ENCODE peak calls at places on chromosomes 2 and 18, in nine cellular contexts. One of them, this sample, is unnamed.

GRCh38 chr2:68838641-68839040 is 32.6 kb downstream of the BMP10 start:
- DNase-seq in A549: no peak
- DNase-seq in stomach: no peak
- DNase-seq in HCT116: no peak
- DNase-seq in esophagus muscularis mucosa: no peak
- DNase-seq in IMR-90: no peak
- DNase-seq in uterus: no peak
- DNase-seq in tibial nerve: no peak
- DNase-seq in adrenal gland: no peak
- DNase-seq in this sample: no peak

GRCh38 chr2:168912466-168913170 is 11.5 kb downstream of the G6PC2 start:
- DNase-seq in A549: no peak
- DNase-seq in stomach: peak; percentile 29
- DNase-seq in HCT116: no peak
- DNase-seq in esophagus muscularis mucosa: no peak
- DNase-seq in IMR-90: peak; percentile 4
- DNase-seq in uterus: peak; percentile 37
- DNase-seq in tibial nerve: no peak
- DNase-seq in adrenal gland: peak; percentile 57
- DNase-seq in this sample: no peak

GRCh38 chr2:57849843-57850242 is 196.8 kb upstream of the VRK2 start:
- DNase-seq in A549: no peak
- DNase-seq in stomach: no peak
- DNase-seq in HCT116: no peak
- DNase-seq in esophagus muscularis mucosa: no peak
- DNase-seq in IMR-90: no peak
- DNase-seq in uterus: no peak
- DNase-seq in tibial nerve: no peak
- DNase-seq in adrenal gland: no peak
- DNase-seq in this sample: no peak

GRCh38 chr18:25086876-25087275 is 265.1 kb downstream of the ZNF521 start:
- DNase-seq in A549: no peak
- DNase-seq in stomach: no peak
- DNase-seq in HCT116: no peak
- DNase-seq in esophagus muscularis mucosa: no peak
- DNase-seq in IMR-90: no peak
- DNase-seq in uterus: no peak
- DNase-seq in tibial nerve: no peak
- DNase-seq in adrenal gland: no peak
- DNase-seq in this sample: no peak

GRCh38 chr18:55833543-55833942 is 245.6 kb upstream of the TCF4 start:
- DNase-seq in A549: peak; percentile 61
- DNase-seq in stomach: no peak
- DNase-seq in HCT116: no peak
- DNase-seq in esophagus muscularis mucosa: no peak
- DNase-seq in IMR-90: peak; percentile 99
- DNase-seq in uterus: no peak
- DNase-seq in tibial nerve: no peak
- DNase-seq in adrenal gland: no peak
- DNase-seq in this sample: no peak

GRCh38 chr2:1749750-1750149 is 5.4 kb upstream of the PXDN start:
- DNase-seq in A549: no peak
- DNase-seq in stomach: peak; percentile 23
- DNase-seq in HCT116: no peak
- DNase-seq in esophagus muscularis mucosa: no peak
- DNase-seq in IMR-90: no peak
- DNase-seq in uterus: no peak
- DNase-seq in tibial nerve: no peak
- DNase-seq in adrenal gland: peak; percentile 46
- DNase-seq in this sample: no peak

GRCh38 chr2:135825131-135825854 is 11.7 kb downstream of the LCT start:
- DNase-seq in A549: no peak
- DNase-seq in stomach: no peak
- DNase-seq in HCT116: no peak
- DNase-seq in esophagus muscularis mucosa: no peak
- DNase-seq in IMR-90: no peak
- DNase-seq in uterus: no peak
- DNase-seq in tibial nerve: no peak
- DNase-seq in adrenal gland: peak; percentile 15
- DNase-seq in this sample: no peak

GRCh38 chr2:105398522-105399206 is at the start of gene FHL2:
- DNase-seq in A549: peak; percentile 62
- DNase-seq in stomach: peak; percentile 73
- DNase-seq in HCT116: peak; percentile 48
- DNase-seq in esophagus muscularis mucosa: no peak
- DNase-seq in IMR-90: peak; percentile 80
- DNase-seq in uterus: peak; percentile 80
- DNase-seq in tibial nerve: peak; percentile 37
- DNase-seq in adrenal gland: peak; percentile 77
- DNase-seq in this sample: no peak

GRCh38 chr2:195382186-195382585 is 274.8 kb upstream of the SLC39A10 start:
- DNase-seq in A549: no peak
- DNase-seq in stomach: no peak
- DNase-seq in HCT116: no peak
- DNase-seq in esophagus muscularis mucosa: no peak
- DNase-seq in IMR-90: no peak
- DNase-seq in uterus: no peak
- DNase-seq in tibial nerve: no peak
- DNase-seq in adrenal gland: no peak
- DNase-seq in this sample: no peak

GRCh38 chr2:240169486-240170353 is 29.3 kb upstream of the OTOS start:
- DNase-seq in A549: no peak
- DNase-seq in stomach: no peak
- DNase-seq in HCT116: no peak
- DNase-seq in esophagus muscularis mucosa: no peak
- DNase-seq in IMR-90: no peak
- DNase-seq in uterus: no peak
- DNase-seq in tibial nerve: no peak
- DNase-seq in adrenal gland: no peak
- DNase-seq in this sample: no peak

GRCh38 chr2:96427917-96428316 is 77.2 kb downstream of the NEURL3 start:
- DNase-seq in A549: peak; percentile 57
- DNase-seq in stomach: no peak
- DNase-seq in HCT116: peak; percentile 90
- DNase-seq in esophagus muscularis mucosa: no peak
- DNase-seq in IMR-90: peak; percentile 70
- DNase-seq in uterus: no peak
- DNase-seq in tibial nerve: no peak
- DNase-seq in adrenal gland: no peak
- DNase-seq in this sample: no peak

DNA sequence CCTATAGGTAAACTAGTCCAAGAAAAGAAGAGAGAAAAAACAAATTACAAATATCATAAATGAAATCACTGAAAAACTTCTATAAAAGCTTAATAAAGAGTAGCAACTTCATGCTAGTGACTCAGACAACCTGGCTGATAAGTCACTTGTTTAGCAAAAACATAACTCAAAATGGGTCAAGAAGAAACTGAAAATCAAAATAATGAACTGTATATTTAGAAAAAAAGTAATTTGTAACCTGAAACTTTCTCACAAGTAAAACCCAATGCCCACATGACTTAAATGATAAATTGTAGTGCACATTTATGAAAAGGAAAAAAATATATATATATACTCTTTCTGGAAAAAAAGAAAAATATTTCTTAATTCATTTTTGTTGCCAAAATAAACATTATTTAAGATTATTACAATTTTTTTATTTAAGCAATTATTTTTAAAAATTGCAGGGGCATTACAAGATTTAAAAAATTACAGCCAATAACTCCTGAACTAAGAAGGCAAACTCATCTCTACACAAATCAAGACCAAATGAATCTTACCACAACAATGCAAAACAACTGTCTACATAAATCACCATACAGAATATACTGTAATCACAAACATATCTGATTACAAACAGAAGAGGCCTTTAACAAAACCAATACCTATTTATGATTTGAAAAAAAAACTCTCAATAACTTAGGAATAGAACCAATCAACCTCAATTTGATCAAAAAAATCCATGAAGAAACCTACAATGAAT is 406.3 kb downstream of the CDH7 start:
- DNase-seq in A549: no peak
- DNase-seq in stomach: no peak
- DNase-seq in HCT116: no peak
- DNase-seq in esophagus muscularis mucosa: no peak
- DNase-seq in IMR-90: no peak
- DNase-seq in uterus: no peak
- DNase-seq in tibial nerve: no peak
- DNase-seq in adrenal gland: no peak
- DNase-seq in this sample: no peak
- H3K27ac ChIP-seq in A549: no peak overlapping the region
- H3K27ac ChIP-seq in stomach: no peak overlapping the region
- H3K27ac ChIP-seq in HCT116: no peak overlapping the region
- H3K27ac ChIP-seq in esophagus muscularis mucosa: no peak overlapping the region
- H3K27ac ChIP-seq in IMR-90: no peak overlapping the region
- H3K27ac ChIP-seq in uterus: no peak overlapping the region
- H3K27ac ChIP-seq in tibial nerve: no peak overlapping the region
- H3K27ac ChIP-seq in adrenal gland: no peak overlapping the region
- H3K27ac ChIP-seq in this sample: no peak overlapping the region

GRCh38 chr2:160408205-160408561 is 85.4 kb downstream of the RBMS1 start:
- DNase-seq in A549: no peak
- DNase-seq in stomach: no peak
- DNase-seq in HCT116: no peak
- DNase-seq in esophagus muscularis mucosa: no peak
- DNase-seq in IMR-90: no peak
- DNase-seq in uterus: no peak
- DNase-seq in tibial nerve: no peak
- DNase-seq in adrenal gland: no peak
- DNase-seq in this sample: no peak

GRCh38 chr2:160407393-160408204 is 86.0 kb downstream of the RBMS1 start:
- DNase-seq in A549: peak; percentile 38
- DNase-seq in stomach: peak; percentile 53
- DNase-seq in HCT116: no peak
- DNase-seq in esophagus muscularis mucosa: no peak
- DNase-seq in IMR-90: peak; percentile 54
- DNase-seq in uterus: peak; percentile 72
- DNase-seq in tibial nerve: no peak
- DNase-seq in adrenal gland: peak; percentile 66
- DNase-seq in this sample: no peak

GRCh38 chr2:160405077-160405865 is 88.3 kb downstream of the RBMS1 start:
- DNase-seq in A549: no peak
- DNase-seq in stomach: no peak
- DNase-seq in HCT116: no peak
- DNase-seq in esophagus muscularis mucosa: no peak
- DNase-seq in IMR-90: no peak
- DNase-seq in uterus: no peak
- DNase-seq in tibial nerve: no peak
- DNase-seq in adrenal gland: no peak
- DNase-seq in this sample: no peak

GRCh38 chr2:160408575-160409291 is 84.9 kb downstream of the RBMS1 start:
- DNase-seq in A549: no peak
- DNase-seq in stomach: no peak
- DNase-seq in HCT116: no peak
- DNase-seq in esophagus muscularis mucosa: no peak
- DNase-seq in IMR-90: no peak
- DNase-seq in uterus: no peak
- DNase-seq in tibial nerve: no peak
- DNase-seq in adrenal gland: no peak
- DNase-seq in this sample: no peak

DNA sequence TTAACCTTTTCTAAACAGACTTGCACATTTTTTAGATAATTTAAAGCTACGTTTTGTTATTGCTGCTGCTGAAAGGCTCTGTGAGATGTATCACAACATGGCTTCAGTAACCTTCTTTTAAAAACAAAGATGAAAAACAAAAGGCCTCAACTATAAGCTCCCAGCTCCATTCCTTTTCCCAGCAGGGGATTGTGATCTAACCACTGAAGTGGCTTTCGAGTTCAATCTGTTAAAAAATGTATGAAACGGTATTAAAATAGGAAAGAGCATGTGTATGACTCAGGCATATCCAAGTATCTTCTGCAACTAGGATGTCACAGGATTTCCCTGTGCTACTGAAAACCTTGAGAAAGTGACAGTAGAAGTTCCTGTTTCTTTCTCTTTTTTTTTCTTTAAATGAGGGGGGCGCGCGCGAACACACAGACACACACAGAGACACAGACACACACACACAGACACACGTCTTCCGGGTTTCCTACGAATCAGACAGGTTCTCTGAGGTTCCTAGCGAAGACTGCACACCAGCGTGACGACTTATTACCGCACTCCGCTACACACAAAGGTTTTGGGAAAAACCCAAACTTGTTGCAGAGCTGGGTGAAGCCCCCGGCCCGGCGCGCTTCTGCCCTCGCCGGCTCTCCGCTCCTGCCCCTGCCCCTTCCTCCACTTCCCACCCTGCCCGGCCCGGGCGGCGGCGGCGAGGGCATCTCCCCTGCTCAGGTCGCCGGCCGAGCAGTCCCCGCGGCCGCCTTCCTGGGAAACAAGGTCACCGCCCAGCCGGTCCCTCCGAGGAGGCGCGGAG is 86.8 kb downstream of the RBMS1 start:
- DNase-seq in A549: peak; percentile 27
- DNase-seq in stomach: peak; percentile 50
- DNase-seq in HCT116: peak; percentile 24
- DNase-seq in esophagus muscularis mucosa: peak; percentile 93
- DNase-seq in IMR-90: peak; percentile 80
- DNase-seq in uterus: peak; percentile 42
- DNase-seq in tibial nerve: peak; percentile 52
- DNase-seq in adrenal gland: peak; percentile 79
- DNase-seq in this sample: no peak
- TF ChIP-seq POLR2A in A549: peak; percentile 19
- TF ChIP-seq POLR2A in stomach: no peak
- TF ChIP-seq POLR2A in HCT116: no peak
- TF ChIP-seq POLR2A in esophagus muscularis mucosa: no peak
- TF ChIP-seq POLR2A in IMR-90: peak; percentile 49
- TF ChIP-seq POLR2A in uterus: no peak
- TF ChIP-seq POLR2A in tibial nerve: no peak
- TF ChIP-seq POLR2A in adrenal gland: no peak
- TF ChIP-seq POLR2A in this sample: peak; percentile 54

GRCh38 chr2:232568161-232568560 is 17.7 kb downstream of the EIF4E2 start:
- DNase-seq in A549: peak; percentile 19
- DNase-seq in stomach: no peak
- DNase-seq in HCT116: peak; percentile 48
- DNase-seq in esophagus muscularis mucosa: no peak
- DNase-seq in IMR-90: peak; percentile 84
- DNase-seq in uterus: no peak
- DNase-seq in tibial nerve: no peak
- DNase-seq in adrenal gland: no peak
- DNase-seq in this sample: no peak

GRCh38 chr2:232562515-232563151 is 12.1 kb downstream of the EIF4E2 start:
- DNase-seq in A549: no peak
- DNase-seq in stomach: no peak
- DNase-seq in HCT116: no peak
- DNase-seq in esophagus muscularis mucosa: no peak
- DNase-seq in IMR-90: no peak
- DNase-seq in uterus: no peak
- DNase-seq in tibial nerve: no peak
- DNase-seq in adrenal gland: no peak
- DNase-seq in this sample: no peak

GRCh38 chr2:232563580-232563979 is 13.1 kb downstream of the EIF4E2 start:
- DNase-seq in A549: no peak
- DNase-seq in stomach: no peak
- DNase-seq in HCT116: no peak
- DNase-seq in esophagus muscularis mucosa: no peak
- DNase-seq in IMR-90: peak; percentile 77
- DNase-seq in uterus: no peak
- DNase-seq in tibial nerve: no peak
- DNase-seq in adrenal gland: no peak
- DNase-seq in this sample: no peak
- H3K27ac ChIP-seq in A549: no peak overlapping the region
- H3K27ac ChIP-seq in stomach: no peak overlapping the region
- H3K27ac ChIP-seq in HCT116: no peak overlapping the region
- H3K27ac ChIP-seq in esophagus muscularis mucosa: no peak overlapping the region
- H3K27ac ChIP-seq in IMR-90: no peak overlapping the region
- H3K27ac ChIP-seq in uterus: no peak overlapping the region
- H3K27ac ChIP-seq in tibial nerve: no peak overlapping the region
- H3K27ac ChIP-seq in adrenal gland: no peak overlapping the region
- H3K27ac ChIP-seq in this sample: no peak overlapping the region

GRCh38 chr18:23503038-23503966 is at the start of gene RMC1:
- DNase-seq in A549: peak; percentile 54
- DNase-seq in stomach: peak; percentile 98
- DNase-seq in HCT116: peak; percentile 81
- DNase-seq in esophagus muscularis mucosa: peak; percentile 98
- DNase-seq in IMR-90: peak; percentile 90
- DNase-seq in uterus: peak; percentile 97
- DNase-seq in tibial nerve: peak; percentile 93
- DNase-seq in adrenal gland: peak; percentile 98
- DNase-seq in this sample: peak; percentile 94
- TF ChIP-seq POLR2A in A549: peak; percentile 73
- TF ChIP-seq POLR2A in stomach: peak; percentile 67
- TF ChIP-seq POLR2A in HCT116: peak; percentile 76
- TF ChIP-seq POLR2A in esophagus muscularis mucosa: peak; percentile 76
- TF ChIP-seq POLR2A in IMR-90: peak; percentile 84
- TF ChIP-seq POLR2A in uterus: peak; percentile 34
- TF ChIP-seq POLR2A in tibial nerve: peak; percentile 72
- TF ChIP-seq POLR2A in adrenal gland: peak; percentile 39
- TF ChIP-seq POLR2A in this sample: peak; percentile 49